ENCODE peak calls at places on chromosomes 7 and 10, in eight cellular contexts. P is mammary epithelial cell, W is GM23338, Q is H1, I is hepatocyte, F is PC-3, U is neural progenitor cell, J is fibroblast of lung. T is an unnamed sample.

GRCh38 chr10:122555431-122555830 is 5.1 kb upstream of the DMBT1 start:
- DNase-seq in P (no peak), W (no peak), Q (no peak), I (no peak), F (no peak), U (no peak), J (no peak), T (no peak)

GRCh38 chr7:14582010-14582409 is 320.5 kb downstream of the DGKB start:
- DNase-seq in P (no peak), W (no peak), Q (no peak), I (no peak), F (no peak), U (no peak), J (no peak), T (no peak)

GRCh38 chr10:112723876-112724275 is 226.2 kb upstream of the TCF7L2 start:
- DNase-seq in P (no peak), W (no peak), Q (no peak), I (no peak), F (no peak), U (no peak), J (no peak), T (no peak)

GRCh38 chr7:45915606-45916005 is 5.5 kb downstream of the IGFBP3 start:
- DNase-seq in P (no peak), W (no peak), Q (no peak), I (no peak), F (no peak), U (no peak), J (no peak), T (no peak)

GRCh38 chr10:78033623-78034470 is at the start of gene RPS24:
- DNase-seq in P (peak; percentile 97), W (peak; percentile 98), Q (peak; percentile 90), I (peak; percentile 99), F (peak; percentile 100), U (peak; percentile 97), J (peak; percentile 99), T (peak; percentile 94)

GRCh38 chr7:121394709-121395140 is 1.4 kb downstream of the FAM3C start:
- DNase-seq in P (no peak), W (no peak), Q (no peak), I (peak; percentile 31), F (no peak), U (no peak), J (no peak), T (no peak)

GRCh38 chr7:108313086-108313485 is 143.2 kb downstream of the NRCAM start:
- DNase-seq in P (no peak), W (no peak), Q (no peak), I (no peak), F (no peak), U (no peak), J (no peak), T (no peak)

GRCh38 chr10:117373848-117374505 is 1.3 kb downstream of the PDZD8 start:
- DNase-seq in P (peak; percentile 57), W (peak; percentile 22), Q (no peak), I (peak; percentile 60), F (peak; percentile 25), U (peak; percentile 45), J (peak; percentile 51), T (no peak)

GRCh38 chr10:69348824-69349541 is 67.7 kb downstream of the TACR2 start:
- DNase-seq in P (peak; percentile 97), W (no peak), Q (no peak), I (no peak), F (peak; percentile 99), U (no peak), J (peak; percentile 97), T (peak; percentile 88)

GRCh38 chr10:3948843-3949242 is 163.8 kb upstream of the KLF6 start:
- DNase-seq in P (peak; percentile 33), W (no peak), Q (no peak), I (no peak), F (peak; percentile 88), U (no peak), J (peak; percentile 80), T (no peak)

GRCh38 chr7:2403718-2404648 is 572 bp downstream of the CHST12 start:
- DNase-seq in P (peak; percentile 26), W (peak; percentile 68), Q (no peak), I (peak; percentile 70), F (peak; percentile 25), U (peak; percentile 78), J (peak; percentile 22), T (no peak)

GRCh38 chr7:17854297-17855047 is 85.8 kb downstream of the SNX13 start:
- DNase-seq in P (peak; percentile 30), W (no peak), Q (no peak), I (no peak), F (no peak), U (no peak), J (no peak), T (no peak)

GRCh38 chr7:80843018-80843671 is 75.7 kb downstream of the SEMA3C start:
- DNase-seq in P (no peak), W (no peak), Q (no peak), I (no peak), F (no peak), U (no peak), J (peak; percentile 16), T (no peak)

GRCh38 chr7:116530107-116530820 is 5.4 kb downstream of the CAV1 start:
- DNase-seq in P (no peak), W (no peak), Q (no peak), I (no peak), F (no peak), U (no peak), J (no peak), T (no peak)

GRCh38 chr7:101245147-101245668 is 327 bp upstream of the FIS1 start:
- DNase-seq in P (no peak), W (no peak), Q (no peak), I (no peak), F (no peak), U (no peak), J (no peak), T (no peak)

GRCh38 chr10:61786728-61787127 is 114.8 kb upstream of the ARID5B start:
- DNase-seq in P (peak; percentile 75), W (no peak), Q (no peak), I (no peak), F (peak; percentile 93), U (no peak), J (peak; percentile 86), T (peak; percentile 11)

GRCh38 chr10:17607603-17608332 is 9.4 kb downstream of the HACD1 start:
- DNase-seq in P (peak; percentile 28), W (peak; percentile 79), Q (no peak), I (peak; percentile 74), F (peak; percentile 53), U (peak; percentile 78), J (peak; percentile 76), T (no peak)

GRCh38 chr10:62171791-62172190 is 96.9 kb downstream of the RTKN2 start:
- DNase-seq in P (no peak), W (no peak), Q (no peak), I (no peak), F (peak; percentile 81), U (no peak), J (peak; percentile 33), T (no peak)

GRCh38 chr7:41319601-41320000 is 383.3 kb downstream of the INHBA start:
- DNase-seq in P (no peak), W (no peak), Q (no peak), I (no peak), F (no peak), U (no peak), J (no peak), T (no peak)

GRCh38 chr7:25385731-25386136 is 157.4 kb upstream of the NPVF start:
- DNase-seq in P (no peak), W (no peak), Q (no peak), I (no peak), F (no peak), U (no peak), J (no peak), T (no peak)

GRCh38 chr7:25894002-25894901 is 257.7 kb upstream of the NFE2L3 start:
- DNase-seq in P (peak; percentile 88), W (peak; percentile 75), Q (peak; percentile 13), I (peak; percentile 48), F (peak; percentile 39), U (peak; percentile 58), J (no peak), T (no peak)

GRCh38 chr10:8047452-8048280 is 6.8 kb upstream of the GATA3 start:
- DNase-seq in P (no peak), W (peak; percentile 78), Q (no peak), I (no peak), F (no peak), U (peak; percentile 81), J (no peak), T (no peak)
- TF ChIP-seq EZH2 in P (no peak), W (peak; percentile 81), Q (peak; percentile 82), I (peak; percentile 86), F (no peak), U (peak; percentile 93), J (no peak), T (no peak)

DNA sequence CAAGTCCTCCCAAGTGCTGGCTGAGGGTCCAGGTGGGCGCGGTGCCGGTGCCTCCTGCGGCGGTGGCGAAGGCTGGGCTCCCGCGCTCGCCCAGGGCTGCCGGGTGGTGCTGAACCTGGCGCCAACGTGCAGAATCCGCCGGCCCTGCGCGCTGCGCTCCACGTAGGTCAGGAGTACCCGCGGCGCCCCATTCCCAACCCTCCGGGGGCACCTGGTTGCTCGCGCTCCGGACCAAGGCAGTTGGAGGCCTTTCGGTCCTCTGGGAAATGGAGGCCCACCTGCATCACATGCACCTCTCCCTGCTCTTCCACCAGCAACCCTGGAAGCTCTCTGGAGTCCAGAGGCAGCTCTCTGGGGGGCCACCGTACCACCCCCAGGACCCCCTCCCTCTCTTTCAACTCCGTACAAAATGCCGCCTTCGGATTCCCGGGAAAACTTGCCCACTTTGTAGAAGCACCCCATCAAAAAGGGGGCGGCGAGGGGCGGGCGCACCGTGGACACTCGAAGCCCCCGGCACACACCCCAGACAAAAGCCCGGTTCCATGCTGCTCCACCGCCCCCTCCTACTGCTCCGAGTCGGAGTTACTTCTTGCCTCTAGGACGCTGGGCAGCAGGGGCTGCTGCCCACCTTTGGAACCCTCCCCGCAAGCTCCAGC is 706 bp downstream of the SLC16A9 start:
- DNase-seq in P (peak; percentile 14), W (peak; percentile 68), Q (no peak), I (peak; percentile 43), F (peak; percentile 66), U (peak; percentile 61), J (no peak), T (no peak)
- TF ChIP-seq EZH2 in P (peak; percentile 70), W (no peak), Q (no peak), I (no peak), F (no peak), U (peak; percentile 0), J (no peak), T (no peak)

GRCh38 chr10:100742067-100742771 is 3.2 kb upstream of the PAX2 start:
- DNase-seq in P (no peak), W (peak; percentile 54), Q (no peak), I (no peak), F (no peak), U (peak; percentile 66), J (no peak), T (no peak)
- TF ChIP-seq EZH2 in P (peak; percentile 94), W (peak; percentile 90), Q (peak; percentile 89), I (peak; percentile 98), F (peak; percentile 41), U (peak; percentile 94), J (peak; percentile 70), T (peak; percentile 85)

GRCh38 chr10:13306103-13306502 is 6.2 kb upstream of the PHYH start:
- DNase-seq in P (no peak), W (no peak), Q (no peak), I (no peak), F (no peak), U (no peak), J (no peak), T (no peak)

GRCh38 chr10:13310518-13311176 is 10.8 kb upstream of the PHYH start:
- DNase-seq in P (no peak), W (no peak), Q (no peak), I (peak; percentile 8), F (no peak), U (no peak), J (no peak), T (no peak)

GRCh38 chr10:13311177-13311575 is 11.3 kb upstream of the PHYH start:
- DNase-seq in P (no peak), W (no peak), Q (no peak), I (no peak), F (no peak), U (no peak), J (no peak), T (no peak)

GRCh38 chr10:13309792-13310191 is 9.9 kb upstream of the PHYH start:
- DNase-seq in P (no peak), W (no peak), Q (no peak), I (no peak), F (no peak), U (no peak), J (no peak), T (no peak)
- TF ChIP-seq EZH2 in P (no peak), W (no peak), Q (no peak), I (no peak), F (no peak), U (no peak), J (no peak), T (no peak)

T was measured in PC-9.